ENCODE peak calls at places on chromosomes 16 and 17, in nine cellular contexts. U is spleen; L is Ammon's horn; C is stimulated activated CD8-positive, alpha-beta memory T cell treated with anti-CD3 and anti-CD28 coated beads, Interleukin-15, amount 100 ng/mL, for 1 hour; K is GOT3; E is uterus; O is A172; D is HTR-8/SVneo; P is foreskin fibroblast. B is an unnamed sample.

GRCh38 chr17:42517516-42517915 is 18.5 kb upstream of the NAGLU start:
- DNase-seq in U (peak), L (peak), C (peak), K (peak), E (peak), O (peak), D (peak), P (peak), B (peak)

GRCh38 chr17:82152114-82152513 is 54.1 kb upstream of the FASN start:
- DNase-seq in U (peak), L (no peak), C (no peak), K (no peak), E (no peak), O (no peak), D (no peak), P (no peak), B (no peak)

GRCh38 chr16:17446661-17447060 is 24.1 kb downstream of the XYLT1 start:
- DNase-seq in U (no peak), L (no peak), C (no peak), K (no peak), E (no peak), O (no peak), D (no peak), P (no peak), B (no peak)

GRCh38 chr17:50657627-50658026 is 22.9 kb downstream of the ABCC3 start:
- DNase-seq in U (no peak), L (no peak), C (no peak), K (no peak), E (no peak), O (no peak), D (no peak), P (no peak), B (no peak)

GRCh38 chr17:60792250-60792898 is 114.7 kb downstream of the BCAS3 start:
- DNase-seq in U (no peak), L (no peak), C (no peak), K (no peak), E (no peak), O (no peak), D (no peak), P (no peak), B (no peak)

GRCh38 chr17:35844547-35844946 is 24.1 kb downstream of the HEATR9 start:
- DNase-seq in U (no peak), L (no peak), C (no peak), K (no peak), E (no peak), O (no peak), D (no peak), P (no peak), B (no peak)

GRCh38 chr17:31404028-31404949 is 12.8 kb downstream of the RAB11FIP4 start:
- DNase-seq in U (peak), L (no peak), C (no peak), K (no peak), E (no peak), O (no peak), D (no peak), P (no peak), B (no peak)

GRCh38 chr16:83296505-83296904 is 511.3 kb upstream of the HSBP1 start:
- DNase-seq in U (no peak), L (no peak), C (no peak), K (no peak), E (no peak), O (no peak), D (no peak), P (peak), B (no peak)

GRCh38 chr17:4204676-4205075 is 59.1 kb downstream of the ANKFY1 start:
- DNase-seq in U (no peak), L (peak), C (no peak), K (peak), E (peak), O (no peak), D (no peak), P (peak), B (no peak)

GRCh38 chr17:83064021-83064731 is 15.2 kb upstream of the METRNL start:
- DNase-seq in U (peak), L (no peak), C (no peak), K (no peak), E (peak), O (no peak), D (no peak), P (no peak), B (no peak)

GRCh38 chr17:82838386-82839063 is 1.3 kb downstream of the ZNF750 start:
- DNase-seq in U (peak), L (no peak), C (no peak), K (no peak), E (no peak), O (no peak), D (no peak), P (peak), B (no peak)

GRCh38 chr17:75837899-75838298 is 6.3 kb downstream of the UNC13D start:
- DNase-seq in U (no peak), L (no peak), C (no peak), K (no peak), E (no peak), O (no peak), D (no peak), P (no peak), B (no peak)

GRCh38 chr16:27859020-27859419 is 204.5 kb downstream of the GSG1L start:
- DNase-seq in U (no peak), L (no peak), C (no peak), K (no peak), E (no peak), O (no peak), D (no peak), P (no peak), B (no peak)

GRCh38 chr17:6508519-6509294 is 47.6 kb downstream of the PITPNM3 start:
- DNase-seq in U (no peak), L (no peak), C (no peak), K (no peak), E (no peak), O (no peak), D (no peak), P (no peak), B (no peak)

GRCh38 chr16:68356249-68356918 is 45.6 kb downstream of the PRMT7 start:
- DNase-seq in U (no peak), L (peak), C (peak), K (no peak), E (no peak), O (no peak), D (no peak), P (no peak), B (peak)

GRCh38 chr17:35799942-35800341 is 4.5 kb upstream of the MMP28 start:
- DNase-seq in U (peak), L (peak), C (no peak), K (no peak), E (peak), O (peak), D (peak), P (no peak), B (no peak)

GRCh38 chr16:57600048-57600835 is 28.2 kb upstream of the ADGRG1 start:
- DNase-seq in U (peak), L (no peak), C (no peak), K (no peak), E (no peak), O (peak), D (peak), P (no peak), B (no peak)

GRCh38 chr17:67388986-67389385 is 11.9 kb downstream of the PITPNC1 start:
- DNase-seq in U (no peak), L (no peak), C (no peak), K (no peak), E (no peak), O (no peak), D (no peak), P (no peak), B (no peak)

GRCh38 chr16:73560497-73560896 is 512.6 kb upstream of the ZFHX3 start:
- DNase-seq in U (no peak), L (no peak), C (no peak), K (no peak), E (no peak), O (no peak), D (no peak), P (no peak), B (no peak)

GRCh38 chr17:49337900-49338299 is 24.1 kb downstream of the ZNF652 start:
- DNase-seq in U (no peak), L (no peak), C (no peak), K (no peak), E (peak), O (no peak), D (no peak), P (no peak), B (no peak)

GRCh38 chr17:41920580-41920955 is 1.8 kb upstream of the ACLY start:
- DNase-seq in U (no peak), L (no peak), C (no peak), K (no peak), E (no peak), O (no peak), D (no peak), P (no peak), B (no peak)

GRCh38 chr16:57118461-57119084 is 26.2 kb downstream of the CPNE2 start:
- DNase-seq in U (no peak), L (no peak), C (no peak), K (no peak), E (no peak), O (peak), D (no peak), P (no peak), B (no peak)

GRCh38 chr16:53099318-53100130 is 44.7 kb downstream of the CHD9 start:
- DNase-seq in U (peak), L (peak), C (peak), K (no peak), E (peak), O (peak), D (peak), P (peak), B (peak)

GRCh38 chr17:83100220-83100852 is 20.9 kb downstream of the METRNL start:
- DNase-seq in U (no peak), L (no peak), C (no peak), K (no peak), E (no peak), O (no peak), D (no peak), P (no peak), B (no peak)

GRCh38 chr17:18961634-18962493 is 9.9 kb downstream of the SLC5A10 start:
- DNase-seq in U (no peak), L (no peak), C (no peak), K (no peak), E (no peak), O (peak), D (no peak), P (no peak), B (no peak)

GRCh38 chr17:75151893-75152292 is 2.4 kb downstream of the JPT1 start:
- DNase-seq in U (no peak), L (no peak), C (no peak), K (no peak), E (no peak), O (peak), D (no peak), P (no peak), B (peak)

GRCh38 chr16:27230562-27230991 is 27.3 kb downstream of the KDM8 start:
- DNase-seq in U (peak), L (no peak), C (peak), K (no peak), E (no peak), O (peak), D (no peak), P (no peak), B (peak)

GRCh38 chr17:77602062-77602746 is 356.3 kb upstream of the TNRC6C start:
- DNase-seq in U (peak), L (no peak), C (no peak), K (no peak), E (peak), O (peak), D (no peak), P (peak), B (no peak)

GRCh38 chr17:79954281-79955166 is 81.1 kb downstream of the TBC1D16 start:
- DNase-seq in U (no peak), L (no peak), C (no peak), K (no peak), E (peak), O (no peak), D (no peak), P (no peak), B (no peak)

GRCh38 chr17:38559025-38559879 is 46.5 kb downstream of the SRCIN1 start:
- DNase-seq in U (peak), L (no peak), C (peak), K (peak), E (peak), O (no peak), D (peak), P (peak), B (peak)

B was measured in T-helper 2 cell.